ENCODE peak calls at places on chromosomes 2 and 18, in eight cellular contexts. One of them, this sample, is unnamed.

GRCh38 chr2:62199392-62200125 is 3.6 kb downstream of the B3GNT2 start:
- DNase-seq in LoVo: no peak
- DNase-seq in M059J: no peak
- DNase-seq in Peyer's patch: no peak
- DNase-seq in substantia nigra: no peak
- DNase-seq in lower leg skin: no peak
- DNase-seq in stimulated activated CD4-positive, alpha-beta T cell treated with anti-CD3 and anti-CD28 coated beads, Interleukin-2, amount 100 ng/mL, for 48 hours: no peak
- DNase-seq in myocyte: no peak
- DNase-seq in this sample: no peak

GRCh38 chr2:195498839-195499490 is 158.1 kb upstream of the SLC39A10 start:
- DNase-seq in lower leg skin: no peak
- DNase-seq in stimulated activated CD4-positive, alpha-beta T cell treated with anti-CD3 and anti-CD28 coated beads, Interleukin-2, amount 100 ng/mL, for 48 hours: no peak
- DNase-seq in M059J: peak
- DNase-seq in myocyte: no peak
- DNase-seq in Peyer's patch: no peak
- DNase-seq in substantia nigra: no peak
- DNase-seq in LoVo: no peak
- DNase-seq in this sample: no peak

GRCh38 chr18:9884532-9885140 is 1.1 kb upstream of the TXNDC2 start:
- DNase-seq in substantia nigra: no peak
- DNase-seq in LoVo: no peak
- DNase-seq in myocyte: no peak
- DNase-seq in lower leg skin: no peak
- DNase-seq in Peyer's patch: no peak
- DNase-seq in stimulated activated CD4-positive, alpha-beta T cell treated with anti-CD3 and anti-CD28 coated beads, Interleukin-2, amount 100 ng/mL, for 48 hours: no peak
- DNase-seq in M059J: no peak
- DNase-seq in this sample: no peak

GRCh38 chr2:10006248-10007147 is 36.9 kb upstream of the KLF11 start:
- DNase-seq in Peyer's patch: peak
- DNase-seq in lower leg skin: no peak
- DNase-seq in stimulated activated CD4-positive, alpha-beta T cell treated with anti-CD3 and anti-CD28 coated beads, Interleukin-2, amount 100 ng/mL, for 48 hours: no peak
- DNase-seq in LoVo: no peak
- DNase-seq in myocyte: no peak
- DNase-seq in M059J: peak
- DNase-seq in substantia nigra: no peak
- DNase-seq in this sample: no peak

GRCh38 chr2:231715988-231716616 is 7.8 kb downstream of the PTMA start:
- DNase-seq in substantia nigra: no peak
- DNase-seq in M059J: peak
- DNase-seq in stimulated activated CD4-positive, alpha-beta T cell treated with anti-CD3 and anti-CD28 coated beads, Interleukin-2, amount 100 ng/mL, for 48 hours: no peak
- DNase-seq in lower leg skin: no peak
- DNase-seq in myocyte: peak
- DNase-seq in Peyer's patch: no peak
- DNase-seq in LoVo: no peak
- DNase-seq in this sample: peak

GRCh38 chr18:62436636-62437519 is 85.9 kb upstream of the ZCCHC2 start:
- DNase-seq in myocyte: peak
- DNase-seq in substantia nigra: peak
- DNase-seq in M059J: peak
- DNase-seq in lower leg skin: peak
- DNase-seq in LoVo: no peak
- DNase-seq in stimulated activated CD4-positive, alpha-beta T cell treated with anti-CD3 and anti-CD28 coated beads, Interleukin-2, amount 100 ng/mL, for 48 hours: no peak
- DNase-seq in Peyer's patch: no peak
- DNase-seq in this sample: peak

GRCh38 chr2:72917138-72917874 is at the start of gene EMX1:
- DNase-seq in stimulated activated CD4-positive, alpha-beta T cell treated with anti-CD3 and anti-CD28 coated beads, Interleukin-2, amount 100 ng/mL, for 48 hours: no peak
- DNase-seq in myocyte: no peak
- DNase-seq in lower leg skin: no peak
- DNase-seq in M059J: peak
- DNase-seq in substantia nigra: no peak
- DNase-seq in Peyer's patch: peak
- DNase-seq in LoVo: peak
- DNase-seq in this sample: no peak

GRCh38 chr2:29440921-29441623 is 325.9 kb downstream of the CLIP4 start:
- DNase-seq in substantia nigra: no peak
- DNase-seq in myocyte: no peak
- DNase-seq in lower leg skin: no peak
- DNase-seq in M059J: no peak
- DNase-seq in stimulated activated CD4-positive, alpha-beta T cell treated with anti-CD3 and anti-CD28 coated beads, Interleukin-2, amount 100 ng/mL, for 48 hours: no peak
- DNase-seq in LoVo: no peak
- DNase-seq in Peyer's patch: no peak
- DNase-seq in this sample: no peak

GRCh38 chr2:137837830-137838229 is 126.4 kb upstream of the HNMT start:
- DNase-seq in substantia nigra: no peak
- DNase-seq in LoVo: no peak
- DNase-seq in M059J: no peak
- DNase-seq in stimulated activated CD4-positive, alpha-beta T cell treated with anti-CD3 and anti-CD28 coated beads, Interleukin-2, amount 100 ng/mL, for 48 hours: no peak
- DNase-seq in myocyte: no peak
- DNase-seq in lower leg skin: no peak
- DNase-seq in Peyer's patch: no peak
- DNase-seq in this sample: no peak

This sample was measured in dermis blood vessel endothelial cell.